ENCODE peak calls at places on chromosomes 7 and 10, in six cellular contexts. V is astrocyte, A is mammary epithelial cell, T is fibroblast of lung, P is HCT116, D is MM.1S. M is an unnamed sample.

GRCh38 chr7:29270979-29271658 is 76.5 kb downstream of the CHN2 start:
- DNase-seq in D (no peak), A (no peak), V (peak), P (no peak), T (no peak), M (no peak)

GRCh38 chr10:37937864-37938263 is 38.6 kb downstream of the ZNF25 start:
- DNase-seq in V (no peak), T (no peak), D (no peak), P (no peak), A (no peak), M (no peak)

GRCh38 chr10:63483983-63484382 is 18.2 kb upstream of the JMJD1C start:
- DNase-seq in P (no peak), V (no peak), D (no peak), T (no peak), A (no peak), M (no peak)

GRCh38 chr10:98469532-98469931 is 22.8 kb upstream of the HPS1 start:
- DNase-seq in A (no peak), P (no peak), V (no peak), T (peak), D (no peak), M (no peak)

GRCh38 chr7:137687556-137688280 is 159.1 kb downstream of the DGKI start:
- DNase-seq in A (no peak), V (peak), D (no peak), T (peak), P (no peak), M (no peak)

GRCh38 chr10:22805304-22805703 is 90.9 kb upstream of the PIP4K2A start:
- DNase-seq in D (no peak), A (no peak), P (no peak), T (peak), V (peak), M (no peak)

GRCh38 chr7:111887734-111888133 is 318.5 kb downstream of the DOCK4 start:
- DNase-seq in P (no peak), T (no peak), A (no peak), V (no peak), D (no peak), M (no peak)

GRCh38 chr7:114806590-114807167 is 115.2 kb upstream of the MDFIC start:
- DNase-seq in D (no peak), T (peak), A (no peak), V (peak), P (no peak), M (no peak)

GRCh38 chr10:88544140-88544870 is 38.8 kb downstream of the RNLS start:
- DNase-seq in A (peak), D (no peak), V (no peak), T (no peak), P (no peak), M (no peak)

GRCh38 chr7:82443801-82444219 is 233 bp upstream of the CACNA2D1 start:
- DNase-seq in V (peak), D (peak), A (peak), T (peak), P (no peak), M (no peak)

GRCh38 chr10:12556057-12556456 is 206.7 kb downstream of the CAMK1D start:
- DNase-seq in D (no peak), P (no peak), T (no peak), A (no peak), V (no peak), M (no peak)

GRCh38 chr10:78529262-78529661 is 495.6 kb downstream of the RPS24 start:
- DNase-seq in T (no peak), D (no peak), A (no peak), P (no peak), V (no peak), M (no peak)

GRCh38 chr10:3906511-3907111 is 121.6 kb upstream of the KLF6 start:
- DNase-seq in A (no peak), P (no peak), D (no peak), V (peak), T (peak), M (no peak)

GRCh38 chr10:71696635-71697326 is 22.8 kb downstream of the C10orf105 start:
- DNase-seq in A (no peak), D (peak), T (peak), V (no peak), P (no peak), M (peak)

GRCh38 chr10:77631241-77631640 is 6.4 kb downstream of the KCNMA1 start:
- DNase-seq in V (no peak), D (no peak), T (no peak), P (no peak), A (no peak), M (no peak)

GRCh38 chr10:6108631-6109443 is 20.0 kb downstream of the RBM17 start:
- DNase-seq in D (peak), P (peak), T (peak), A (peak), V (peak), M (peak)

GRCh38 chr10:6103591-6103990 is 14.8 kb downstream of the RBM17 start:
- DNase-seq in D (no peak), T (no peak), P (no peak), A (no peak), V (no peak), M (no peak)

GRCh38 chr10:6110136-6110535 is 21.3 kb downstream of the RBM17 start:
- DNase-seq in D (no peak), P (no peak), T (no peak), A (no peak), V (no peak), M (no peak)

GRCh38 chr10:6109444-6109775 is 20.6 kb downstream of the RBM17 start:
- DNase-seq in A (no peak), D (no peak), P (no peak), V (no peak), T (no peak), M (no peak)

GRCh38 chr10:6108072-6108471 is 19.2 kb downstream of the RBM17 start:
- DNase-seq in P (no peak), V (no peak), A (no peak), T (no peak), D (no peak), M (no peak)
- H3K4me2 ChIP-seq in P (no peak), V (no peak), A (no peak), T (no peak), D (no peak), M (no peak)

GRCh38 chr10:133049639-133050038 is 38.1 kb upstream of the ADGRA1 start:
- DNase-seq in T (no peak), A (no peak), P (no peak), D (no peak), V (no peak), M (no peak)
- TF ChIP-seq EZH2 in T (no peak), A (no peak), P (no peak), D (no peak), V (no peak), M (no peak)

GRCh38 chr7:43727003-43727402 is 2.3 kb downstream of the COA1 start:
- DNase-seq in P (no peak), A (no peak), T (no peak), V (no peak), D (no peak), M (no peak)
- H3K4me2 ChIP-seq in P (no peak), A (peak), T (peak), V (no peak), D (no peak), M (peak)

GRCh38 chr7:157003445-157004049 is 6.9 kb downstream of the MNX1 start:
- DNase-seq in P (no peak), V (no peak), T (no peak), D (peak), A (no peak), M (no peak)

GRCh38 chr7:157004839-157005455 is 5.5 kb downstream of the MNX1 start:
- DNase-seq in D (peak), P (no peak), A (no peak), T (no peak), V (no peak), M (no peak)

GRCh38 chr7:157002819-157003421 is 7.5 kb downstream of the MNX1 start:
- DNase-seq in T (no peak), V (no peak), A (no peak), P (no peak), D (peak), M (no peak)

GRCh38 chr7:157005456-157006204 is 4.8 kb downstream of the MNX1 start:
- DNase-seq in T (no peak), D (no peak), P (no peak), A (no peak), V (no peak), M (no peak)

DNA sequence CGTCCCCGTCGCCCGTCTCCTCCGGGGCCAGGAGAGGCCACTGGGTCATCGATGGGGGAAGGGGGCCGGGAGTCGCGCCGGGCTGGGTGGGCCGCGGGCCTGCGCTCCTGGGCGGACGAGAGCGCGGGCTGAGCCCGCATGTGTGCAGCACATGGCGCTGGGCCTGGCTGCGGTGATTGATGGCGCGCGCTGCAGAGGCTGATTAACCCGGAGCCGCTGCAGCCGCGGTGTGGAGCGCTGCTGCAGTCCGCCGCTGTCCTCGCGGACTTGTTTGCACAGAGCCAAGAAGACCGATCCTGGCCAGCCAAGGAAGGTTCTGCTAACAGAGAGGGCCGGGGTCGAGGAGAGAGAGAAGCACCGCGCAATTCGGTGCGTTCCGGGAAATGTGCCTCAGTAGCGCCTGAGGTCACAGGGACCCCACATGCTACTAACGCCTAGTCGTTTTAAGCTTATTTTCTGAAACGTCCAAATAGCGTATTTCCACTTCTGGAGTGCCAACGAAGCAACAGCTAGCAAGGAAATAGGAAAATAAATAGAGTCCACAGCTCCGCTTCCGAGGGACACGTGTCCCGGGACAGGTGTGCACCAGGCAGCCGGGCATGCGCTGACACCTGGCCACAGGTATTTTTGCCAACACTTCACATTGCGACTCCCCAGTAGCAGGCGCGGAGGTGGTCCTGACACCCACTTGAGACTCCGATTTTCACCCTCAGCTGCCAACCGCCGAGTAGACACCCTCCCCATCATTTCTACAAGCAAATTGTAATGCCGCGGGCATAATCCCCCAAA is 6.2 kb downstream of the MNX1 start:
- DNase-seq in V (peak), D (peak), T (peak), P (no peak), A (no peak), M (no peak)
- TF ChIP-seq EZH2 in V (peak), D (no peak), T (peak), P (no peak), A (no peak), M (no peak)

DNA sequence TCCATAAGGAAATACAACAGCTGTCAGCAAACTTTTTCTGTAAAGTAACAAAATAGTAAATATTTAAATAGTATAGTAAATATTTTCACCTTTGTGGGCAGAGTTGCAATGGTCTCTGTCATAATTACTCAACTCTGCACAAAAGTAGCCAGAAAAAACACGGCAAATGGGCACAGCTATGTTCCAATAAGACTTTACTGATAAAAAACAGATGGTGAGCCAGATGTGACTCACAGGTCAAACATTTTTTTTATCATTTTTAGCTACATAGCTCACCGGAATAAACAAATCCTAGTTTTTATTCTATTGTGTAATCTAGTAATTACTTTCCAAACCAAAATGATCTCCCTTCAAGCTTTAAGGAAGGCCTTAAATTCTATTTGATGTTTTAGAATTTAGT is 55.3 kb downstream of the NCAPG2 start:
- DNase-seq in T (peak), A (peak), D (no peak), P (no peak), V (peak), M (peak)
- H3K4me2 ChIP-seq in T (no peak), A (no peak), D (no peak), P (no peak), V (peak), M (peak)

GRCh38 chr10:25176421-25176968 is 1.7 kb downstream of the GPR158 start:
- DNase-seq in A (no peak), P (no peak), D (no peak), V (no peak), T (no peak), M (no peak)
- TF ChIP-seq EZH2 in A (no peak), P (no peak), D (no peak), V (no peak), T (no peak), M (no peak)

M was measured in PC-9.